ENCODE peak calls at places on chromosomes 1 and 21, in nine cellular contexts. C, G, W, K, S, Q, H, R and N are unnamed samples.

GRCh38 chr1:94254073-94254810 is 16.9 kb upstream of the ARHGAP29 start:
- DNase-seq in C (no peak), G (no peak), W (no peak), K (no peak), S (no peak), Q (no peak), H (no peak), R (no peak), N (no peak)

GRCh38 chr1:174206148-174206826 is 47.0 kb downstream of the RABGAP1L start:
- DNase-seq in C (no peak), G (no peak), W (no peak), K (no peak), S (no peak), Q (no peak), H (no peak), R (no peak), N (no peak)

GRCh38 chr1:26790551-26790953 is 2.8 kb downstream of the PIGV start:
- DNase-seq in C (no peak), G (no peak), W (no peak), K (no peak), S (no peak), Q (no peak), H (no peak), R (no peak), N (no peak)

GRCh38 chr1:4971666-4972065 is 317.3 kb downstream of the AJAP1 start:
- DNase-seq in C (no peak), G (no peak), W (no peak), K (no peak), S (no peak), Q (no peak), H (no peak), R (no peak), N (no peak)

GRCh38 chr1:7400566-7400965 is 370.5 kb upstream of the VAMP3 start:
- DNase-seq in C (no peak), G (no peak), W (no peak), K (no peak), S (no peak), Q (no peak), H (no peak), R (no peak), N (no peak)

GRCh38 chr1:181189691-181190361 is 101.3 kb downstream of the IER5 start:
- DNase-seq in C (peak; percentile 81), G (peak; percentile 42), W (peak; percentile 29), K (peak; percentile 88), S (peak; percentile 31), Q (peak; percentile 57), H (peak; percentile 89), R (peak; percentile 84), N (peak; percentile 59)

GRCh38 chr1:52937433-52938065 is 10.5 kb downstream of the SCP2 start:
- DNase-seq in C (no peak), G (no peak), W (no peak), K (no peak), S (no peak), Q (no peak), H (no peak), R (no peak), N (no peak)

GRCh38 chr1:64608651-64609048 is 136.2 kb upstream of the RAVER2 start:
- DNase-seq in C (no peak), G (no peak), W (no peak), K (no peak), S (no peak), Q (no peak), H (no peak), R (no peak), N (no peak)

GRCh38 chr21:45581322-45581712 is 39.1 kb upstream of the SLC19A1 start:
- DNase-seq in C (peak; percentile 56), G (no peak), W (no peak), K (no peak), S (no peak), Q (no peak), H (no peak), R (peak; percentile 36), N (no peak)

GRCh38 chr1:2459757-2460156 is 16.3 kb upstream of the PLCH2 start:
- DNase-seq in C (no peak), G (no peak), W (peak; percentile 89), K (no peak), S (peak; percentile 86), Q (peak; percentile 49), H (no peak), R (no peak), N (peak; percentile 93)

GRCh38 chr1:181383695-181384094 is 99.6 kb upstream of the CACNA1E start:
- DNase-seq in C (no peak), G (no peak), W (no peak), K (no peak), S (no peak), Q (peak; percentile 30), H (peak; percentile 43), R (no peak), N (no peak)

GRCh38 chr1:15966081-15966955 is 9.6 kb downstream of the ZBTB17 start:
- DNase-seq in C (peak; percentile 70), G (no peak), W (peak; percentile 75), K (no peak), S (peak; percentile 54), Q (no peak), H (no peak), R (no peak), N (peak; percentile 46)

GRCh38 chr1:20485527-20486456 is at the start of gene CAMK2N1:
- DNase-seq in C (peak; percentile 78), G (no peak), W (peak; percentile 81), K (peak; percentile 47), S (peak; percentile 87), Q (peak; percentile 80), H (peak; percentile 68), R (peak; percentile 91), N (peak; percentile 83)

GRCh38 chr1:15152318-15153183 is 996 bp upstream of the TMEM51 start:
- DNase-seq in C (peak; percentile 92), G (peak; percentile 32), W (peak; percentile 78), K (peak; percentile 74), S (peak; percentile 67), Q (peak; percentile 88), H (peak; percentile 80), R (peak; percentile 89), N (peak; percentile 84)

GRCh38 chr1:208595745-208596144 is 351.6 kb upstream of the PLXNA2 start:
- DNase-seq in C (no peak), G (no peak), W (no peak), K (no peak), S (no peak), Q (no peak), H (no peak), R (no peak), N (no peak)

GRCh38 chr1:154485905-154486304 is 16.1 kb upstream of the TDRD10 start:
- DNase-seq in C (no peak), G (no peak), W (no peak), K (no peak), S (no peak), Q (no peak), H (no peak), R (no peak), N (no peak)

GRCh38 chr1:8073116-8073855 is 47.2 kb upstream of the ERRFI1 start:
- DNase-seq in C (no peak), G (no peak), W (no peak), K (no peak), S (no peak), Q (no peak), H (no peak), R (no peak), N (no peak)

GRCh38 chr1:155326659-155327058 is 6.0 kb downstream of the RUSC1 start:
- DNase-seq in C (no peak), G (no peak), W (no peak), K (no peak), S (no peak), Q (no peak), H (no peak), R (no peak), N (no peak)

GRCh38 chr1:219621047-219621786 is 8.3 kb upstream of the ZC3H11B start:
- DNase-seq in C (no peak), G (no peak), W (no peak), K (no peak), S (no peak), Q (no peak), H (no peak), R (no peak), N (no peak)

GRCh38 chr1:160576430-160576829 is 2.9 kb downstream of the CD84 start:
- DNase-seq in C (no peak), G (no peak), W (no peak), K (no peak), S (no peak), Q (no peak), H (no peak), R (no peak), N (peak; percentile 13)

GRCh38 chr1:7610106-7610731 is 160.9 kb upstream of the VAMP3 start:
- DNase-seq in C (no peak), G (no peak), W (no peak), K (no peak), S (no peak), Q (no peak), H (no peak), R (no peak), N (no peak)

GRCh38 chr1:64043976-64044375 is 159.4 kb upstream of the UBE2U start:
- DNase-seq in C (no peak), G (no peak), W (no peak), K (no peak), S (no peak), Q (no peak), H (no peak), R (no peak), N (no peak)

GRCh38 chr1:175848329-175848728 is 104.9 kb upstream of the TNR start:
- DNase-seq in C (no peak), G (no peak), W (no peak), K (no peak), S (no peak), Q (no peak), H (no peak), R (no peak), N (peak; percentile 81)

GRCh38 chr1:238606896-238607295 is 716.2 kb upstream of the ZP4 start:
- DNase-seq in C (no peak), G (no peak), W (no peak), K (no peak), S (no peak), Q (no peak), H (no peak), R (no peak), N (no peak)